ENCODE peak calls at places on chromosomes 3 and 15, in five cellular contexts. K, Z, Y, O and L are unnamed samples.

GRCh38 chr3:122973893-122974615 is 53.5 kb downstream of the SEMA5B start:
- DNase-seq in Y (no peak), O (peak), K (no peak), Z (no peak), L (no peak)

GRCh38 chr15:25600751-25601150 is 161.9 kb upstream of the UBE3A start:
- DNase-seq in Y (no peak), O (no peak), K (no peak), Z (no peak), L (no peak)

GRCh38 chr3:42020681-42021307 is 58.9 kb upstream of the ULK4 start:
- DNase-seq in Y (no peak), Z (no peak), K (peak), O (peak), L (no peak)

GRCh38 chr3:54578417-54578816 is 349.4 kb downstream of the LRTM1 start:
- DNase-seq in Z (no peak), O (peak), Y (no peak), K (no peak), L (no peak)

GRCh38 chr15:71804226-71804625 is 6.1 kb upstream of the NR2E3 start:
- DNase-seq in Y (no peak), O (no peak), K (no peak), Z (no peak), L (no peak)

GRCh38 chr3:130935761-130936160 is 41.9 kb downstream of the ATP2C1 start:
- DNase-seq in Y (no peak), K (peak), O (peak), Z (no peak), L (no peak)

GRCh38 chr3:144343777-144344176 is 372.2 kb downstream of the DIPK2A start:
- DNase-seq in K (no peak), O (no peak), Z (no peak), Y (no peak), L (no peak)

GRCh38 chr3:64444619-64445317 is 219.5 kb upstream of the PRICKLE2 start:
- DNase-seq in Z (no peak), K (no peak), O (no peak), Y (no peak), L (no peak)

GRCh38 chr15:40463886-40464545 is 6.8 kb upstream of the CHST14 start:
- DNase-seq in Z (no peak), O (no peak), Y (no peak), K (no peak), L (no peak)

GRCh38 chr3:72629191-72629611 is 219.0 kb downstream of the SHQ1 start:
- DNase-seq in O (no peak), Y (no peak), Z (no peak), K (no peak), L (peak)

GRCh38 chr3:23035927-23036640 is 167.0 kb upstream of the UBE2E2 start:
- DNase-seq in Z (no peak), K (no peak), O (no peak), Y (no peak), L (no peak)

GRCh38 chr15:74768771-74769342 is 13.0 kb upstream of the CSK start:
- DNase-seq in K (peak), Y (peak), O (no peak), Z (peak), L (peak)

GRCh38 chr3:197912770-197913476 is 37.1 kb upstream of the RPL35A start:
- DNase-seq in Z (no peak), O (no peak), K (no peak), Y (no peak), L (no peak)

GRCh38 chr15:65578904-65579728 is 31.8 kb downstream of the INTS14 start:
- DNase-seq in Z (no peak), Y (no peak), O (no peak), K (no peak), L (no peak)

GRCh38 chr15:45118131-45118588 is 4.0 kb downstream of the DUOXA2 start:
- DNase-seq in Z (peak), K (peak), O (peak), Y (peak), L (peak)

GRCh38 chr15:88385078-88385700 is 82.0 kb downstream of the MRPL46 start:
- DNase-seq in Z (no peak), O (peak), Y (no peak), K (peak), L (no peak)

GRCh38 chr3:13262493-13263211 is 157.5 kb downstream of the NUP210 start:
- DNase-seq in Y (no peak), O (no peak), K (no peak), Z (no peak), L (no peak)

GRCh38 chr3:32454731-32455608 is 47.7 kb downstream of the CMTM6 start:
- DNase-seq in Z (no peak), K (peak), Y (no peak), O (no peak), L (peak)

GRCh38 chr3:133396906-133397305 is 3.0 kb upstream of the BFSP2 start:
- DNase-seq in K (no peak), Z (no peak), Y (no peak), O (no peak), L (no peak)

GRCh38 chr3:140219923-140220452 is 285.0 kb downstream of the CLSTN2 start:
- DNase-seq in K (no peak), Z (no peak), Y (no peak), O (no peak), L (peak)

GRCh38 chr15:27563765-27564164 is 535.4 kb downstream of the OCA2 start:
- DNase-seq in Y (no peak), Z (no peak), K (no peak), O (no peak), L (no peak)

GRCh38 chr3:49476563-49476962 is 6.5 kb downstream of the DAG1 start:
- DNase-seq in K (no peak), Y (no peak), Z (no peak), O (no peak), L (peak)

GRCh38 chr3:127694467-127695215 is 21.9 kb downstream of the ABTB1 start:
- DNase-seq in Z (peak), K (peak), O (no peak), Y (no peak), L (no peak)

DNA sequence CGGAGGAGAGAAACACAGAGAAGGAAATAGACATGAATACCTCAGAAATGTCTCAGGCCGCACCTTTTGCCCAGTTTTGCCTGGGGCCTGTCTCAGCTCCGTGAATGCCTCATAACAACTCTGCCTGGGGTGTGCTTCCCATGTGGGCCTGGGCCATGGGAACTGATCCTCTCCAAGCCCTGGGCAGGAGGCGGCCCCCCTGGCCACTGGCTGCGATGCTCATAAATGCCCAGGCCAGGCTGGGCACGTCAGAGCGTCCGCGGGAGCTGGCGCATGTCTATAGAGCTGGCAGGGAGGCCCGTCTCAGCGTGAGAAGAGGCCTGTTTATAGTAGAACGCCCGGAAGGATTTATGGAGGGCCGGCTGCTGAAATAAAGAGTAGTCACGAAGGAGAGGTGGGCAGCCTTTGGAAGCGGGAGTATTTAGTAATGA is 86.0 kb upstream of the IGF1R start:
- DNase-seq in Z (peak), O (no peak), K (no peak), Y (no peak), L (no peak)
- TF ChIP-seq CTCF in Z (no peak), O (no peak), K (no peak), Y (no peak), L (no peak)

GRCh38 chr3:153026026-153026425 is 136.0 kb upstream of the RAP2B start:
- DNase-seq in O (peak), Z (no peak), Y (no peak), K (peak), L (no peak)
- TF ChIP-seq CTCF in O (peak), Z (peak), Y (peak), K (peak), L (no peak)

GRCh38 chr3:70310809-70311208 is 1.6 kb downstream of the MDFIC2 start:
- DNase-seq in Y (no peak), K (no peak), O (no peak), Z (no peak), L (no peak)

GRCh38 chr3:70312336-70312735 is at the start of gene MDFIC2:
- DNase-seq in Y (no peak), O (no peak), Z (no peak), K (no peak), L (no peak)

GRCh38 chr3:70308760-70309159 is 3.7 kb downstream of the MDFIC2 start:
- DNase-seq in O (peak), Z (no peak), Y (no peak), K (peak), L (peak)

DNA sequence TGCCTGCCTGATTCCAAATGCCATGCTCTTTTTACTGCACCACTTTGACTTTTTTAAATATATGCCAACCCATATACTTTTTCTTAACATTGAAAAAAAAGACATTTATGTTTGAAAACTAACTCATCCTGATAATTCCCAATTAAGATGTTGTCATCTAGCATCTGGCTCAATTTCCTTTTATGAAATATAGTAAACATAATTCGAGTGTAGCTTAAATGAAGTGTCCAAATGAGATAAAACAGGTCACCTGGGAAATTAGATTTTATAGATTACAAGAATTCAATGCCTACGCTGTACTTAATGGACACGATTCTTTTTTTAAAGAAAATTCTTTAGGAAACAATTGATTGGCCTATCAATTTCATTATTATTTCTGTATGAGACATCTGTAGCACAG is 2.8 kb downstream of the MDFIC2 start:
- DNase-seq in Y (no peak), K (no peak), O (no peak), Z (no peak), L (no peak)
- TF ChIP-seq CTCF in Y (no peak), K (no peak), O (no peak), Z (no peak), L (no peak)

GRCh38 chr3:44065741-44066140 is 175.9 kb upstream of the TOPAZ1 start:
- DNase-seq in O (no peak), K (no peak), Z (no peak), Y (no peak), L (no peak)
- TF ChIP-seq CTCF in O (no peak), K (no peak), Z (no peak), Y (no peak), L (no peak)

GRCh38 chr3:47227678-47228077 is 54.9 kb downstream of the KIF9 start:
- DNase-seq in Z (no peak), O (no peak), K (no peak), Y (peak), L (peak)
- TF ChIP-seq CTCF in Z (no peak), O (no peak), K (no peak), Y (no peak), L (no peak)

GRCh38 chr3:14430706-14431470 is 28.5 kb downstream of the SLC6A6 start:
- DNase-seq in Y (no peak), K (no peak), O (no peak), Z (no peak), L (no peak)
- TF ChIP-seq CTCF in Y (no peak), K (no peak), O (no peak), Z (no peak), L (no peak)

GRCh38 chr15:57541805-57542504 is 49.7 kb upstream of the MYZAP start:
- DNase-seq in Y (no peak), K (peak), Z (peak), O (peak), L (peak)
- TF ChIP-seq CTCF in Y (peak), K (peak), Z (peak), O (peak), L (peak)